ENCODE peak calls at places on chromosomes 3 and 15, in nine cellular contexts. J, N, E, T, O, U, V, S and W are unnamed samples. For H3K4me1, the result is how much of the 10 kb centered on the place peaks cover.

GRCh38 chr3:196667056-196667844 is 27.8 kb downstream of the NRROS start:
- DNase-seq in N (no peak), E (no peak), V (no peak), U (no peak), T (no peak), J (no peak), O (no peak), S (no peak), W (no peak)

GRCh38 chr15:79179108-79179561 is 88.6 kb upstream of the RASGRF1 start:
- DNase-seq in U (peak), O (no peak), E (peak), T (no peak), J (no peak), S (no peak), N (no peak), V (no peak), W (no peak)

GRCh38 chr15:80343610-80344009 is 60.6 kb upstream of the ARNT2 start:
- DNase-seq in N (peak), J (no peak), O (no peak), V (peak), T (peak), E (no peak), U (peak), S (peak), W (no peak)

GRCh38 chr3:156716105-156716862 is 41.9 kb downstream of the TIPARP start:
- DNase-seq in U (no peak), S (no peak), J (no peak), V (no peak), E (no peak), N (no peak), T (no peak), O (no peak), W (no peak)

GRCh38 chr3:136642714-136643113 is 109.5 kb downstream of the STAG1 start:
- DNase-seq in S (no peak), E (no peak), T (no peak), O (no peak), J (no peak), N (no peak), U (no peak), V (no peak), W (no peak)

GRCh38 chr3:197196192-197196591 is 102.2 kb downstream of the DLG1 start:
- DNase-seq in T (no peak), E (no peak), V (no peak), J (no peak), U (no peak), N (no peak), S (no peak), O (no peak), W (no peak)

GRCh38 chr15:68782589-68783161 is 38.0 kb downstream of the ANP32A start:
- DNase-seq in O (no peak), J (no peak), V (no peak), N (no peak), T (no peak), E (no peak), U (no peak), S (no peak), W (no peak)

GRCh38 chr3:49173792-49174170 is 2.4 kb downstream of the KLHDC8B start:
- DNase-seq in O (no peak), J (no peak), T (no peak), E (no peak), U (peak), N (peak), V (no peak), S (no peak), W (no peak)

GRCh38 chr3:152084441-152084840 is 184.3 kb upstream of the MBNL1 start:
- DNase-seq in S (no peak), J (no peak), N (no peak), V (no peak), O (no peak), U (no peak), E (no peak), T (no peak), W (no peak)

GRCh38 chr3:74978684-74979083 is 364.2 kb upstream of the CNTN3 start:
- DNase-seq in S (no peak), N (no peak), E (no peak), V (no peak), O (no peak), J (no peak), U (no peak), T (no peak), W (no peak)

GRCh38 chr15:43920815-43921214 is 94.0 kb downstream of the WDR76 start:
- DNase-seq in V (no peak), U (no peak), N (no peak), T (no peak), J (no peak), O (no peak), S (no peak), E (no peak), W (no peak)

GRCh38 chr3:42214565-42215283 is 51.3 kb downstream of the CCK start:
- DNase-seq in S (no peak), J (no peak), O (no peak), U (no peak), T (no peak), V (no peak), N (no peak), E (peak), W (no peak)

GRCh38 chr3:187992609-187993008 is 161.3 kb upstream of the LPP start:
- DNase-seq in S (no peak), E (no peak), J (no peak), U (no peak), O (no peak), N (no peak), T (no peak), V (no peak), W (no peak)

GRCh38 chr15:82750831-82751181 is 41.1 kb upstream of the AP3B2 start:
- DNase-seq in E (no peak), T (no peak), J (no peak), V (no peak), O (no peak), U (peak), N (no peak), S (no peak), W (no peak)

GRCh38 chr3:197372076-197372661 is 73.8 kb upstream of the DLG1 start:
- DNase-seq in E (peak), J (no peak), O (no peak), V (peak), T (peak), S (peak), N (no peak), U (peak), W (no peak)

GRCh38 chr15:60035344-60035743 is 31.2 kb downstream of the FOXB1 start:
- DNase-seq in S (no peak), U (no peak), N (no peak), V (no peak), E (no peak), J (no peak), O (no peak), T (no peak), W (no peak)

GRCh38 chr3:12816521-12817340 is 20.3 kb downstream of the CAND2 start:
- DNase-seq in V (no peak), J (no peak), E (no peak), S (no peak), O (no peak), N (no peak), U (no peak), T (no peak), W (no peak)

GRCh38 chr3:133466531-133467386 is 66.9 kb downstream of the BFSP2 start:
- DNase-seq in N (no peak), T (no peak), J (no peak), E (no peak), U (no peak), S (no peak), O (no peak), V (no peak), W (no peak)

GRCh38 chr3:158679547-158680000 is 7.1 kb upstream of the LXN start:
- DNase-seq in O (no peak), J (no peak), S (no peak), E (peak), N (no peak), T (no peak), V (no peak), U (peak), W (no peak)

GRCh38 chr15:70259030-70259424 is 161.3 kb upstream of the TLE3 start:
- DNase-seq in N (peak), O (peak), S (peak), T (peak), J (peak), E (no peak), V (peak), U (peak), W (peak)

GRCh38 chr3:2099779-2100191 is 1.1 kb downstream of the CNTN4 start:
- DNase-seq in E (no peak), U (no peak), S (no peak), N (no peak), T (no peak), V (no peak), O (no peak), J (no peak), W (no peak)

GRCh38 chr15:90007089-90007487 is 6.0 kb downstream of the ZNF710 start:
- DNase-seq in E (no peak), S (no peak), T (no peak), J (no peak), V (no peak), N (no peak), O (no peak), U (no peak), W (no peak)

DNA sequence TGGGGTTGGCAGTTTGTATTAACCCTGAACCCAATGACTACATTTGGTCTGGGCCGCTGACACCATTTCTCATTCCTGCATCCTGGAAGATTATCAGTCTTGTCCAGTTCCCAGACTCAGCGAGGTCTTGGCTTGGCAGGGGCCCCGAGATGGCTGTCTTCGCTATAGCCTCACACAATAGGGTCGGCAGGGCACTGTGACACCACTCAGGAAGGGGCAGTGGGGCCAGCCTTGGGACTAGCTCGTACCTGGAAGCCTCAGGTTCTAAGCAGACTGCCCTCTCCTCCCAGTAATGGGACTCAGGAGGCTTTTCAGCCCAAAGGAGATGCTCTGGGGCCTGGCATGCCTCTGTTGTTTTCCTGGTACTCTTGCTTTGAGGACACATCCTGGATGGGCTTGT is 9.1 kb downstream of the TEX264 start:
- DNase-seq in J (peak), T (no peak), V (no peak), U (no peak), E (no peak), O (no peak), S (no peak), N (no peak), W (no peak)
- H3K4me1 ChIP-seq in J (under half), T (under half), V (under half), U (under half), E (half or more), O (half or more), S (under half), N (under half), W (under half)

GRCh38 chr3:52895416-52895815 is 1.9 kb downstream of the STIMATE start:
- DNase-seq in V (no peak), O (no peak), J (no peak), U (no peak), E (no peak), N (no peak), S (no peak), T (no peak), W (no peak)

GRCh38 chr3:52894756-52895155 is 2.6 kb downstream of the STIMATE start:
- DNase-seq in E (no peak), O (no peak), J (no peak), N (no peak), S (no peak), V (no peak), T (no peak), U (no peak), W (no peak)

GRCh38 chr3:52896613-52897012 is 735 bp downstream of the STIMATE start:
- DNase-seq in V (peak), U (no peak), O (no peak), J (no peak), E (peak), N (no peak), T (no peak), S (no peak), W (no peak)

GRCh38 chr3:52893723-52894122 is 3.6 kb downstream of the STIMATE start:
- DNase-seq in O (no peak), J (peak), T (no peak), E (no peak), S (peak), N (no peak), V (no peak), U (no peak), W (peak)

GRCh38 chr3:52897130-52898109 is at the start of gene STIMATE:
- DNase-seq in S (peak), V (peak), U (peak), J (peak), N (peak), O (peak), E (peak), T (peak), W (peak)
- TF ChIP-seq CTCF in S (no peak), V (no peak), U (no peak), J (peak), N (no peak), O (no peak), E (no peak), T (no peak), W (no peak)

GRCh38 chr15:34850121-34850520 is 54.8 kb upstream of the ACTC1 start:
- DNase-seq in E (no peak), V (no peak), N (peak), O (no peak), S (no peak), T (no peak), J (peak), U (no peak), W (no peak)
- H3K4me1 ChIP-seq in E (under half), V (under half), N (under half), O (under half), S (under half), T (under half), J (under half), U (under half), W (under half)

DNA sequence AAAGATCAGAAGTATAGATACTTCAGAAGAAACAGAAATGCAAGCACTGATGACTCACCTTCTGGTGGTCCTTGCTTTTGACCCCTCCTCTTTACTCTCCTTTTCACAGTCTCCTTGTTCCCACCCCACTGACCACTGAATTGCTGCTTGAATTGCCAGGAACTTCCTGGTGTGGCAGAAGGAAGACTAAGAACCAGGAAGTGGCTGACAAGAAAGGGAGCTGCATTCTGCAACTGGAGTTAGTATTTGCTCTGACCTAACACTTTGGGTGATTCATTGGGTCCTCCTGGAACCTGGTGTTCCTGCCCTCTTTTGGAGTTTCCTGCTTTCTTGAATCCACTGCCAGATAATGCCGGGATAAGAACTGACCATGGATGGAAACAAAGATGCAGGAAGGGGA is 23.0 kb downstream of the KY start:
- DNase-seq in U (peak), N (no peak), E (peak), J (no peak), T (no peak), O (no peak), S (peak), V (no peak), W (no peak)
- TF ChIP-seq CTCF in U (no peak), N (no peak), E (no peak), J (no peak), T (no peak), O (no peak), S (no peak), V (no peak), W (no peak)